ENCODE peak calls at places on chromosomes 3 and 15, in eight cellular contexts. M is activated T-helper 1 cell treated with anti-CD3 and anti-CD28 coated beads, Interleukin-12 subunit alpha, Interleukin-12 subunit beta, Interleukin-2, Interleukin-4 antibody, amounts not matched to agents 30 ng/mL and 10 ng/mL and 1 ng/mL, durations not matched to agents 14 hours and 24 hours and 36 hours; Z is HTR-8/SVneo; J is kidney tubule cell; U is hypothalamus; Y is NCI-H1092; X is KG1; S is GM13977. O is an unnamed sample.

GRCh38 chr3:70849911-70850699 is 537.7 kb upstream of the MDFIC2 start:
- DNase-seq in Z (peak), J (peak), X (no peak), U (no peak), Y (no peak), S (no peak), M (no peak), O (peak)

GRCh38 chr15:60614028-60614427 is 135.1 kb upstream of the ICE2 start:
- DNase-seq in M (no peak), U (no peak), Z (no peak), S (no peak), X (no peak), J (no peak), Y (no peak), O (no peak)

GRCh38 chr3:161139686-161140085 is 34.5 kb upstream of the B3GALNT1 start:
- DNase-seq in Z (no peak), M (no peak), U (no peak), Y (no peak), J (no peak), X (no peak), S (no peak), O (no peak)

GRCh38 chr3:122199552-122199951 is 16.1 kb downstream of the CASR start:
- DNase-seq in J (no peak), U (no peak), M (no peak), X (no peak), Z (no peak), S (no peak), Y (no peak), O (no peak)

GRCh38 chr3:65018801-65019200 is 331.0 kb upstream of the ADAMTS9 start:
- DNase-seq in J (no peak), U (no peak), S (no peak), Y (no peak), X (no peak), M (no peak), Z (no peak), O (no peak)

GRCh38 chr3:41334426-41334825 is 135.1 kb downstream of the CTNNB1 start:
- DNase-seq in M (no peak), Y (no peak), X (no peak), J (no peak), S (no peak), Z (no peak), U (no peak), O (no peak)

GRCh38 chr15:75884041-75884440 is 19.6 kb upstream of the FBXO22 start:
- DNase-seq in Y (no peak), J (no peak), M (no peak), X (no peak), U (no peak), S (no peak), Z (no peak), O (no peak)

GRCh38 chr15:93312891-93313486 is 224.0 kb upstream of the RGMA start:
- DNase-seq in Z (no peak), X (no peak), J (no peak), S (no peak), Y (no peak), U (peak), M (no peak), O (no peak)

GRCh38 chr15:63474810-63475316 is 29.5 kb upstream of the USP3 start:
- DNase-seq in Z (no peak), J (peak), M (no peak), X (no peak), Y (peak), U (no peak), S (peak), O (no peak)

GRCh38 chr3:13177641-13178040 is 104.4 kb upstream of the IQSEC1 start:
- DNase-seq in M (no peak), S (no peak), X (no peak), U (no peak), J (no peak), Z (no peak), Y (no peak), O (no peak)

GRCh38 chr15:76968310-76968709 is 26.6 kb upstream of the PSTPIP1 start:
- DNase-seq in Z (no peak), S (no peak), J (peak), M (no peak), U (no peak), Y (no peak), X (no peak), O (no peak)

O was measured in NCI-H460.